ENCODE peak calls at places on chromosomes 13 and 19, in four cellular contexts. Q is transverse colon; J is SK-N-SH; K is activated CD4-positive, alpha-beta T cell treated with anti-CD3 and anti-CD28 coated beads, Interleukin-2, amount 50 U/mL, for 1 hour. N is an unnamed sample.

GRCh38 chr19:19403373-19403901 is 2.0 kb upstream of the GATAD2A start:
- DNase-seq in Q (no peak), K (no peak), J (no peak), N (no peak)

GRCh38 chr13:95355491-95355890 is 54.2 kb upstream of the ABCC4 start:
- DNase-seq in K (no peak), J (no peak), Q (no peak), N (no peak)

GRCh38 chr19:1130801-1131717 is 27.3 kb downstream of the GPX4 start:
- DNase-seq in Q (peak; percentile 70), J (no peak), K (peak; percentile 47), N (no peak)

GRCh38 chr13:30841161-30841560 is 64.9 kb upstream of the MEDAG start:
- DNase-seq in J (no peak), Q (no peak), K (no peak), N (no peak)

GRCh38 chr13:28527629-28528028 is 32.7 kb upstream of the FLT1 start:
- DNase-seq in J (no peak), Q (no peak), K (no peak), N (no peak)

GRCh38 chr13:27372896-27373295 is 51.5 kb upstream of the GTF3A start:
- DNase-seq in Q (peak; percentile 63), J (no peak), K (no peak), N (no peak)

GRCh38 chr19:48351341-48351752 is 12.4 kb downstream of the TMEM143 start:
- DNase-seq in K (peak; percentile 82), J (peak; percentile 86), Q (peak; percentile 87), N (no peak)

GRCh38 chr13:114081761-114082681 is 50.4 kb downstream of the RASA3 start:
- DNase-seq in K (no peak), J (no peak), Q (no peak), N (no peak)

GRCh38 chr19:39843919-39844793 is 2.0 kb downstream of the FBL start:
- DNase-seq in K (no peak), Q (no peak), J (peak; percentile 50), N (no peak)

GRCh38 chr13:79183231-79183630 is 222.8 kb downstream of the RBM26 start:
- DNase-seq in Q (no peak), J (no peak), K (no peak), N (no peak)

GRCh38 chr13:20174656-20175405 is 14.0 kb upstream of the GJA3 start:
- DNase-seq in K (peak; percentile 41), Q (peak; percentile 85), J (no peak), N (peak; percentile 80)

GRCh38 chr19:19460761-19461265 is 54.5 kb downstream of the TSSK6 start:
- DNase-seq in K (peak; percentile 52), Q (peak; percentile 52), J (peak; percentile 72), N (no peak)

GRCh38 chr13:99383946-99384345 is 76.7 kb upstream of the GPR183 start:
- DNase-seq in K (no peak), J (no peak), Q (no peak), N (no peak)

GRCh38 chr13:30181856-30182651 is 125.3 kb downstream of the KATNAL1 start:
- DNase-seq in K (no peak), J (no peak), Q (no peak), N (no peak)

GRCh38 chr13:40777166-40777956 is 6.4 kb upstream of the MRPS31 start:
- DNase-seq in K (no peak), Q (peak; percentile 43), J (peak; percentile 60), N (no peak)

GRCh38 chr13:113074876-113075275 is 30.7 kb upstream of the F7 start:
- DNase-seq in J (no peak), Q (no peak), K (no peak), N (no peak)

GRCh38 chr13:72221276-72221962 is 354.4 kb upstream of the DACH1 start:
- DNase-seq in K (no peak), J (no peak), Q (peak; percentile 40), N (no peak)

GRCh38 chr19:3481241-3482090 is 1.1 kb upstream of the SMIM24 start:
- DNase-seq in K (no peak), Q (no peak), J (no peak), N (no peak)

GRCh38 chr19:40565910-40566495 is 10.7 kb upstream of the SHKBP1 start:
- DNase-seq in J (peak; percentile 37), Q (no peak), K (no peak), N (no peak)

GRCh38 chr19:7737215-7737614 is 5.3 kb upstream of the CLEC4G start:
- DNase-seq in Q (no peak), K (no peak), J (no peak), N (no peak)

GRCh38 chr13:28138012-28138755 is at the start of gene PAN3:
- DNase-seq in K (peak; percentile 91), J (peak; percentile 91), Q (peak; percentile 94), N (peak; percentile 79)

GRCh38 chr19:21020298-21021227 is at the start of gene ZNF430:
- DNase-seq in J (peak; percentile 87), Q (peak; percentile 95), K (peak; percentile 87), N (peak; percentile 96)

GRCh38 chr19:16197188-16197621 is 506 bp upstream of the AP1M1 start:
- DNase-seq in Q (no peak), K (no peak), J (no peak), N (no peak)

GRCh38 chr19:58563034-58563573 is 4.7 kb upstream of the UBE2M start:
- DNase-seq in Q (no peak), K (no peak), J (peak; percentile 78), N (no peak)

GRCh38 chr19:18300930-18301717 is 19.7 kb upstream of the JUND start:
- DNase-seq in K (no peak), Q (peak; percentile 79), J (no peak), N (peak; percentile 80)

GRCh38 chr19:37893845-37894575 is 12.4 kb downstream of the WDR87 start:
- DNase-seq in J (no peak), K (no peak), Q (no peak), N (no peak)

GRCh38 chr13:75445717-75446529 is 36.0 kb downstream of the TBC1D4 start:
- DNase-seq in K (no peak), Q (no peak), J (no peak), N (no peak)

GRCh38 chr19:55485439-55486011 is 537 bp downstream of the NAT14 start:
- DNase-seq in J (no peak), K (no peak), Q (no peak), N (no peak)

GRCh38 chr13:23025848-23026608 is 154.8 kb upstream of the SGCG start:
- DNase-seq in K (no peak), Q (no peak), J (no peak), N (no peak)

GRCh38 chr19:51480590-51480989 is 2.3 kb downstream of the CEACAM18 start:
- DNase-seq in K (no peak), Q (no peak), J (no peak), N (no peak)

GRCh38 chr19:12936582-12936981 is 1.8 kb upstream of the CALR start:
- DNase-seq in Q (no peak), K (no peak), J (no peak), N (no peak)

GRCh38 chr13:60169239-60170031 is 5.7 kb upstream of the DIAPH3 start:
- DNase-seq in Q (no peak), K (no peak), J (no peak), N (no peak)

GRCh38 chr13:46386996-46387851 is at the start of gene RUBCNL:
- DNase-seq in J (peak; percentile 74), Q (peak; percentile 78), K (no peak), N (no peak)

GRCh38 chr19:17283504-17283996 is 1.8 kb downstream of the ANKLE1 start:
- DNase-seq in Q (no peak), J (no peak), K (no peak), N (no peak)

N was measured in thoracic aorta.